ENCODE peak calls at places on chromosome 22, in four cellular contexts. U, M, F and J are unnamed samples.

GRCh38 chr22:43642319-43642718 is 169.8 kb downstream of the EFCAB6 start:
- DNase-seq in U (peak), M (no peak), F (no peak), J (no peak)

GRCh38 chr22:24471570-24471969 is 23.6 kb upstream of the UPB1 start:
- DNase-seq in U (no peak), M (peak), F (no peak), J (no peak)

GRCh38 chr22:43191831-43192230 is 4.9 kb upstream of the TTLL12 start:
- DNase-seq in U (no peak), M (no peak), F (no peak), J (no peak)

GRCh38 chr22:38751066-38751421 is 4.8 kb downstream of the SUN2 start:
- DNase-seq in U (no peak), M (no peak), F (no peak), J (no peak)

GRCh38 chr22:19503869-19504268 is 20.3 kb downstream of the CLDN5 start:
- DNase-seq in U (no peak), M (no peak), F (no peak), J (no peak)

GRCh38 chr22:32469799-32470212 is 4.8 kb upstream of the FBXO7 start:
- DNase-seq in U (no peak), M (peak), F (no peak), J (peak)

GRCh38 chr22:32476804-32477203 is 2.2 kb downstream of the FBXO7 start:
- DNase-seq in U (no peak), M (no peak), F (no peak), J (no peak)

GRCh38 chr22:38543822-38544221 is 26.2 kb downstream of the DMC1 start:
- DNase-seq in U (no peak), M (no peak), F (no peak), J (no peak)

GRCh38 chr22:21642584-21643448 is 714 bp downstream of the SDF2L1 start:
- DNase-seq in U (peak), M (peak), F (peak), J (peak)

GRCh38 chr22:43343262-43343988 is at the start of gene SCUBE1:
- DNase-seq in U (peak), M (peak), F (peak), J (peak)

GRCh38 chr22:41288245-41288946 is 2.4 kb upstream of the RANGAP1 start:
- DNase-seq in U (no peak), M (peak), F (peak), J (peak)

GRCh38 chr22:33513388-33514336 is 406.6 kb downstream of the LARGE1 start:
- DNase-seq in U (no peak), M (peak), F (no peak), J (no peak)

GRCh38 chr22:24510694-24511625 is 15.8 kb downstream of the UPB1 start:
- DNase-seq in U (no peak), M (peak), F (peak), J (peak)

GRCh38 chr22:26937213-26937612 is 279.8 kb downstream of the MIAT start:
- DNase-seq in U (no peak), M (no peak), F (no peak), J (no peak)
- TF ChIP-seq CTCF in U (no peak), M (no peak), F (no peak), J (no peak)

DNA sequence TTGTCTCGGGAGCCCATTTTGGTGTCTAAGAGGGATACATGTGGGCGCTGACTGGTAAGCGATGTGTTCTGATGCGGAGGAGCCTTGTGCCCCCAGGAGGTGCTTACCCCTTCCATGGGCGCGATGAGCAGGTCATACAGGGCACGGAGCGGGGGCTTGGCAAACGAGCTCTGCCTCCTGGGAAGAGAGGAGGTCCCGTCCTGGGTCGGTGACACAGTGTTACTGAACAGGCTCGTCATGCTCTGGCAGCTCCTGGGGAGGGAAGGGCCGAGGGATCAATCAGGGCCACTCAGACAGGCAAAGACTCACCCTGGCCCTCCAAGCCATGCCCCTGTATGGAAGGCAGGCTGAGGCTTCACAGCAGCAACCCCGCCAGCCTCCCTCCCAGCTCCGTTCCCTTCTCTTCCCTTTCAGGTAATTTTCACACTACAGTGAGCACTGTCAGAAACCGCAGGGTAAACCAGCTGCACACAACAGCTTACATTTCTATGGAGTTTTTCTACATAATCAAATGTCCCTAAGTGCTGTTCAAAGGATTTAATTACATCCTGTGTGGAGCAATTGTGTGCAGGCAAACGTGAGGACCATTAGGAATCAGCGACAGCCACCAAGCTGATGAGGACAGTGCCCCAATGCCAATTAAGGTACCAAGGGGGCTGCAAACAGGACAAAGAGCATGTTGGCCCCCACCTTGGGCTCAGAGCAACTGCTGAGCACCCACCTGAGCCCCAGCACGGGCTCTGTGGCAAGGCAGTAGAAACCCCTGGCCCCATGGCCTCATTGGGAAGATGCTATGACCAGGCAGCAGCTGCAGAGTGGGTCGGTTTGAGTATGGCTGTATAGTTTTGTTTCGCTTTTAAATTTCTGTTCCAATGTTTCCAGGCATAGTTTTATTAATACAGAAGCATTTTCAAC is 95.3 kb upstream of the PITPNB start:
- DNase-seq in U (no peak), M (no peak), F (no peak), J (no peak)
- H3K4me3 ChIP-seq in U (no peak), M (no peak), F (no peak), J (no peak)

GRCh38 chr22:44777364-44777756 is 25.0 kb downstream of the ARHGAP8 start:
- DNase-seq in U (no peak), M (no peak), F (no peak), J (no peak)

GRCh38 chr22:44782286-44782830 is 30.0 kb downstream of the ARHGAP8 start:
- DNase-seq in U (no peak), M (peak), F (no peak), J (no peak)

GRCh38 chr22:44783091-44783490 is 30.7 kb downstream of the ARHGAP8 start:
- DNase-seq in U (no peak), M (no peak), F (no peak), J (no peak)

GRCh38 chr22:44783581-44783980 is 31.2 kb downstream of the ARHGAP8 start:
- DNase-seq in U (no peak), M (no peak), F (no peak), J (no peak)

GRCh38 chr22:44780876-44781275 is 28.5 kb downstream of the ARHGAP8 start:
- DNase-seq in U (no peak), M (no peak), F (no peak), J (peak)
- TF ChIP-seq CTCF in U (no peak), M (no peak), F (no peak), J (no peak)

DNA sequence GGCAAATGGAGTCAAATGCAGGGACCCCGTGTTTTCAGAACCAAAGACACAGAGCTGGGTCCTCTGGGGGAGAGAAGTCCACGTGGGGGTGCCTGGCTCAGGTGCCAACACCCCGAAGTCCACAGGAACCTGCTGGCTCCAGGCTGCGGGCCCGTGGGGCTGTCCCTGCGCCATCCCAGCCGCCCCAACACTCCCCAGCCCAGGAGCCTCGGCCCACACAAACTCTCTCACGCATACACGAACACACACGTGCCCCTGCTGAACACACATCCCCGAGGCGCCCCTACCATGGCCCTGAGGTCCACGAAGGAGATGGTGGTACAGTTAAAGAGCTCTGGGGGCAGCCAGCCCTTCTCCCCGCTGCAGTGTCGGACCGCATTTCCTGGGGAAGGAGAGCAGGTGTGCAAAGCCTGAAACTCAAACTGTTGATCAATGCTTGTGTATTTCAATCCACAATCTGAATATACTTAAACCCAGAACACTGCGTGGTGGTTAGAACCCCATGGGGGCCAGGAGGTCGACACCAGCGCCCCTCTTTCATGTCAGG is 54.7 kb downstream of the TRMU start:
- DNase-seq in U (no peak), M (no peak), F (no peak), J (no peak)
- H3K4me3 ChIP-seq in U (no peak), M (no peak), F (no peak), J (no peak)

GRCh38 chr22:48489551-48490512 is 1337.8 kb downstream of the BRD1 start:
- DNase-seq in U (no peak), M (no peak), F (no peak), J (peak)
- TF ChIP-seq CTCF in U (no peak), M (no peak), F (no peak), J (no peak)

GRCh38 chr22:35401863-35402262 is 1.9 kb downstream of the MCM5 start:
- DNase-seq in U (no peak), M (no peak), F (no peak), J (no peak)
- H3K4me3 ChIP-seq in U (no peak), M (no peak), F (no peak), J (no peak)

DNA sequence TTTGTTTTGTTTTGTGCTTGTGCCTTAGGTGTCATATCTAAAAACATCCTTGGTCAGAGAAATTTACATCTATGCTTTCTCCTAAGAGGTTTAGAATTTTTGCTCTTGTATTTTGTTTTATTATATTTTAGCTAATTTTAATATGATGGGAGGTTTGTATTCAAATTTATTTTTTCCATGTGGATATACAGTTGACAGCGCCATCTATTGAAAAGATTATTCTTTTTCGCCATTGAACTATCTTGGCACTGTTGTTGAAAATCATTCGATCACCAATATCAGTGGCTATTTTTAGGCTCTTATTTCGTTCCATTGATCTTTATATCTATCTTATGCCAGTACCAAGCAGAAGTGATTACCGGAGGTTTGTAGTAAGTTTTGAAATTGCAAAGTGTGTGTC is 510.3 kb downstream of the BRD1 start:
- DNase-seq in U (no peak), M (no peak), F (no peak), J (no peak)
- TF ChIP-seq CTCF in U (no peak), M (no peak), F (peak), J (no peak)

DNA sequence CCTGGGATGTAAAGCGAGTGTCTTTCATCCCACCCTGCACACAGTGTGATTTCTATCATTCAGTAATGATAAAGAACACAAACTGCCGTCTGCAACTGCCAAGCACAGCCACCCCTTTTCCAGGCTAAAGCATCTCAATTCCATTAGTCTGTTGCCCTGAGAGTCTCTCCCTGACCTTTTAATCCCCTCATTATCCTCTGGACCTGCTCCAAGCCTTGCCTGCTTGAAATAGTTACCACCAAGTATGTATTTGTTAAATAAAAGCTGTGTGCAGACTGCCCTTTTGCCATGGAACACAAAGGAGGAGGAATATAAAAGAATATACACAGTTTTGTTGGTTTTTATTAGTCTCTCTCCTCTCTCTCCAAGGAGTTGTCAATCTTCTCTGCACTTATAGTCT is 13.0 kb downstream of the GRAP2 start:
- DNase-seq in U (peak), M (no peak), F (no peak), J (no peak)
- H3K4me3 ChIP-seq in U (no peak), M (no peak), F (no peak), J (no peak)

DNA sequence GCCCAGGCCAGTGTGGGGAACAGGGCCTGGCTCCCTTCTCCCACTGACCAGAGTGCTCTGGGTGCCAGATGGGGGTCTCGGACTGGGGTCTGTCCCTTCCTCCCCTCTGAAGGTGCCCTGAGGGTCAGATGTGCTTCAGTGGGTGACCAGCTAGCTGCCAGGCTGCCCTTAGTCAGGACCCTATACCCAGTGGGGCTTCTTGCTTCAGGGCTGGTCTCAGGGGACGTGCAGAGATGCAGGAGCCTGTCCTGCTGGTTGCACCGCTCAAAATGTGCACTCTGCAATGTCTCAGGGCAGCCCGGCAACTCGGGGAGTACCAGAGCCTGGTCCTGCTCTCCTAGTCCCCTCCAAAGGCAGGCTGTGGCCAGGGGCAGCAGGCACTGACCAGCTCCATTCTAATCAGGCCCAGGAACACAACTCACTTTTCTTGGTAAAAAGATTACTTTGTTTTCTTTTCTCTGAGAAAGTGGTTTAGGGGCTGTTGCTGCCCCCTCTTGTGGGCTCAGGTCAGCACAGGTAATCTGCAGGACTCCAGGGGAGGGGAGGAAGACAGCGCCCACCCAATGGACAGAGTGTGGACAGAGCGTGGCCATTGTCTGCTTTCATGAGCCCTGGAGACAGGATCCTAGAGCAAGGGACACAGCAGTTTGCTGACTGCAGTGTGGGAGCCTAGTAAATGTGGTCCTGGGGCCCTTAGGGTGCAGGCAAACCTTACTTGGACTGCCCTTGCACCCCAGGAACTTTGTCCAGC is 80.9 kb downstream of the MED15 start:
- DNase-seq in U (no peak), M (no peak), F (no peak), J (no peak)
- TF ChIP-seq CTCF in U (no peak), M (no peak), F (no peak), J (no peak)

GRCh38 chr22:29480512-29481264 is 670 bp downstream of the NEFH start:
- DNase-seq in U (no peak), M (peak), F (peak), J (peak)
- H3K4me3 ChIP-seq in U (no peak), M (peak), F (no peak), J (peak)